ENCODE peak calls at places on chromosomes 12 and 14, in nine cellular contexts. One of them, this sample, is unnamed.

GRCh38 chr12:104620761-104621531 is 164.2 kb downstream of the CHST11 start:
- DNase-seq in ELF-1: no peak
- DNase-seq in stimulated activated CD4-positive, alpha-beta T cell treated with anti-CD3 and anti-CD28 coated beads, Interleukin-4, amount 100 ng/mL, for 48 hours: no peak
- DNase-seq in NCI-H2227 treated with DMSO at 0.1 percent for 48 hours: no peak
- DNase-seq in adrenal gland: no peak
- DNase-seq in substantia nigra: no peak
- DNase-seq in ELR: no peak
- DNase-seq in epithelial cell of esophagus: no peak
- DNase-seq in RWPE2: no peak
- DNase-seq in this sample: no peak

GRCh38 chr14:71566276-71566675 is 366.0 kb upstream of the RGS6 start:
- DNase-seq in stimulated activated CD4-positive, alpha-beta T cell treated with anti-CD3 and anti-CD28 coated beads, Interleukin-4, amount 100 ng/mL, for 48 hours: no peak
- DNase-seq in RWPE2: no peak
- DNase-seq in ELF-1: no peak
- DNase-seq in substantia nigra: no peak
- DNase-seq in NCI-H2227 treated with DMSO at 0.1 percent for 48 hours: no peak
- DNase-seq in adrenal gland: no peak
- DNase-seq in epithelial cell of esophagus: no peak
- DNase-seq in ELR: no peak
- DNase-seq in this sample: no peak

GRCh38 chr12:100656806-100657205 is 83.3 kb downstream of the GAS2L3 start:
- DNase-seq in adrenal gland: no peak
- DNase-seq in RWPE2: no peak
- DNase-seq in ELF-1: no peak
- DNase-seq in substantia nigra: no peak
- DNase-seq in epithelial cell of esophagus: no peak
- DNase-seq in stimulated activated CD4-positive, alpha-beta T cell treated with anti-CD3 and anti-CD28 coated beads, Interleukin-4, amount 100 ng/mL, for 48 hours: no peak
- DNase-seq in NCI-H2227 treated with DMSO at 0.1 percent for 48 hours: peak
- DNase-seq in ELR: no peak
- DNase-seq in this sample: peak

GRCh38 chr14:85293820-85294219 is 236.1 kb upstream of the FLRT2 start:
- DNase-seq in NCI-H2227 treated with DMSO at 0.1 percent for 48 hours: no peak
- DNase-seq in epithelial cell of esophagus: no peak
- DNase-seq in ELF-1: no peak
- DNase-seq in ELR: no peak
- DNase-seq in adrenal gland: no peak
- DNase-seq in RWPE2: no peak
- DNase-seq in substantia nigra: no peak
- DNase-seq in stimulated activated CD4-positive, alpha-beta T cell treated with anti-CD3 and anti-CD28 coated beads, Interleukin-4, amount 100 ng/mL, for 48 hours: no peak
- DNase-seq in this sample: no peak

GRCh38 chr12:124678421-124678893 is 111.0 kb upstream of the NCOR2 start:
- DNase-seq in ELF-1: no peak
- DNase-seq in NCI-H2227 treated with DMSO at 0.1 percent for 48 hours: no peak
- DNase-seq in substantia nigra: no peak
- DNase-seq in ELR: no peak
- DNase-seq in RWPE2: no peak
- DNase-seq in adrenal gland: peak
- DNase-seq in epithelial cell of esophagus: no peak
- DNase-seq in stimulated activated CD4-positive, alpha-beta T cell treated with anti-CD3 and anti-CD28 coated beads, Interleukin-4, amount 100 ng/mL, for 48 hours: no peak
- DNase-seq in this sample: no peak

GRCh38 chr12:132686831-132687210 is 321 bp downstream of the POLE start:
- DNase-seq in ELR: peak
- DNase-seq in substantia nigra: no peak
- DNase-seq in epithelial cell of esophagus: no peak
- DNase-seq in ELF-1: peak
- DNase-seq in stimulated activated CD4-positive, alpha-beta T cell treated with anti-CD3 and anti-CD28 coated beads, Interleukin-4, amount 100 ng/mL, for 48 hours: no peak
- DNase-seq in NCI-H2227 treated with DMSO at 0.1 percent for 48 hours: no peak
- DNase-seq in RWPE2: no peak
- DNase-seq in adrenal gland: no peak
- DNase-seq in this sample: no peak

GRCh38 chr12:122965356-122965755 is 907 bp downstream of the ABCB9 start:
- DNase-seq in substantia nigra: no peak
- DNase-seq in adrenal gland: no peak
- DNase-seq in stimulated activated CD4-positive, alpha-beta T cell treated with anti-CD3 and anti-CD28 coated beads, Interleukin-4, amount 100 ng/mL, for 48 hours: no peak
- DNase-seq in RWPE2: no peak
- DNase-seq in epithelial cell of esophagus: no peak
- DNase-seq in ELR: no peak
- DNase-seq in ELF-1: no peak
- DNase-seq in NCI-H2227 treated with DMSO at 0.1 percent for 48 hours: no peak
- DNase-seq in this sample: no peak

GRCh38 chr14:104299993-104300761 is 161.8 kb downstream of the KIF26A start:
- DNase-seq in epithelial cell of esophagus: no peak
- DNase-seq in substantia nigra: no peak
- DNase-seq in NCI-H2227 treated with DMSO at 0.1 percent for 48 hours: no peak
- DNase-seq in ELR: no peak
- DNase-seq in RWPE2: peak
- DNase-seq in ELF-1: no peak
- DNase-seq in adrenal gland: no peak
- DNase-seq in stimulated activated CD4-positive, alpha-beta T cell treated with anti-CD3 and anti-CD28 coated beads, Interleukin-4, amount 100 ng/mL, for 48 hours: no peak
- DNase-seq in this sample: no peak

GRCh38 chr14:61284001-61284400 is 2.9 kb upstream of the TMEM30B start:
- DNase-seq in ELF-1: no peak
- DNase-seq in stimulated activated CD4-positive, alpha-beta T cell treated with anti-CD3 and anti-CD28 coated beads, Interleukin-4, amount 100 ng/mL, for 48 hours: no peak
- DNase-seq in ELR: no peak
- DNase-seq in RWPE2: no peak
- DNase-seq in adrenal gland: no peak
- DNase-seq in epithelial cell of esophagus: no peak
- DNase-seq in substantia nigra: no peak
- DNase-seq in NCI-H2227 treated with DMSO at 0.1 percent for 48 hours: no peak
- DNase-seq in this sample: no peak

GRCh38 chr14:94923771-94924170 is 153.9 kb upstream of the GSC start:
- DNase-seq in ELF-1: no peak
- DNase-seq in stimulated activated CD4-positive, alpha-beta T cell treated with anti-CD3 and anti-CD28 coated beads, Interleukin-4, amount 100 ng/mL, for 48 hours: no peak
- DNase-seq in RWPE2: no peak
- DNase-seq in NCI-H2227 treated with DMSO at 0.1 percent for 48 hours: no peak
- DNase-seq in ELR: no peak
- DNase-seq in adrenal gland: no peak
- DNase-seq in substantia nigra: no peak
- DNase-seq in epithelial cell of esophagus: no peak
- DNase-seq in this sample: no peak

GRCh38 chr12:55996201-55996714 is 818 bp upstream of the SUOX start:
- DNase-seq in adrenal gland: peak
- DNase-seq in stimulated activated CD4-positive, alpha-beta T cell treated with anti-CD3 and anti-CD28 coated beads, Interleukin-4, amount 100 ng/mL, for 48 hours: peak
- DNase-seq in ELF-1: peak
- DNase-seq in substantia nigra: peak
- DNase-seq in epithelial cell of esophagus: peak
- DNase-seq in ELR: peak
- DNase-seq in NCI-H2227 treated with DMSO at 0.1 percent for 48 hours: peak
- DNase-seq in RWPE2: no peak
- DNase-seq in this sample: no peak

GRCh38 chr12:74043343-74043742 is 494.3 kb upstream of the ATXN7L3B start:
- DNase-seq in adrenal gland: no peak
- DNase-seq in RWPE2: no peak
- DNase-seq in stimulated activated CD4-positive, alpha-beta T cell treated with anti-CD3 and anti-CD28 coated beads, Interleukin-4, amount 100 ng/mL, for 48 hours: no peak
- DNase-seq in ELF-1: peak
- DNase-seq in NCI-H2227 treated with DMSO at 0.1 percent for 48 hours: no peak
- DNase-seq in ELR: peak
- DNase-seq in substantia nigra: no peak
- DNase-seq in epithelial cell of esophagus: peak
- DNase-seq in this sample: no peak

GRCh38 chr12:49842519-49843352 is at the start of gene BCDIN3D:
- DNase-seq in stimulated activated CD4-positive, alpha-beta T cell treated with anti-CD3 and anti-CD28 coated beads, Interleukin-4, amount 100 ng/mL, for 48 hours: peak
- DNase-seq in ELF-1: peak
- DNase-seq in ELR: peak
- DNase-seq in substantia nigra: peak
- DNase-seq in NCI-H2227 treated with DMSO at 0.1 percent for 48 hours: peak
- DNase-seq in epithelial cell of esophagus: peak
- DNase-seq in RWPE2: peak
- DNase-seq in adrenal gland: peak
- DNase-seq in this sample: peak

GRCh38 chr14:100864206-100864605 is 38.3 kb downstream of the MEG3 start:
- DNase-seq in substantia nigra: no peak
- DNase-seq in ELR: no peak
- DNase-seq in RWPE2: peak
- DNase-seq in NCI-H2227 treated with DMSO at 0.1 percent for 48 hours: no peak
- DNase-seq in epithelial cell of esophagus: no peak
- DNase-seq in ELF-1: no peak
- DNase-seq in stimulated activated CD4-positive, alpha-beta T cell treated with anti-CD3 and anti-CD28 coated beads, Interleukin-4, amount 100 ng/mL, for 48 hours: no peak
- DNase-seq in adrenal gland: no peak
- DNase-seq in this sample: no peak

GRCh38 chr12:12872139-12872933 is 19.0 kb upstream of the GPRC5A start:
- DNase-seq in NCI-H2227 treated with DMSO at 0.1 percent for 48 hours: no peak
- DNase-seq in adrenal gland: no peak
- DNase-seq in epithelial cell of esophagus: peak
- DNase-seq in ELF-1: peak
- DNase-seq in substantia nigra: no peak
- DNase-seq in ELR: peak
- DNase-seq in stimulated activated CD4-positive, alpha-beta T cell treated with anti-CD3 and anti-CD28 coated beads, Interleukin-4, amount 100 ng/mL, for 48 hours: no peak
- DNase-seq in RWPE2: peak
- DNase-seq in this sample: no peak

GRCh38 chr14:82872494-82872893 is 1338.8 kb upstream of the SEL1L start:
- DNase-seq in ELF-1: peak
- DNase-seq in ELR: no peak
- DNase-seq in stimulated activated CD4-positive, alpha-beta T cell treated with anti-CD3 and anti-CD28 coated beads, Interleukin-4, amount 100 ng/mL, for 48 hours: no peak
- DNase-seq in NCI-H2227 treated with DMSO at 0.1 percent for 48 hours: no peak
- DNase-seq in RWPE2: no peak
- DNase-seq in substantia nigra: no peak
- DNase-seq in adrenal gland: no peak
- DNase-seq in epithelial cell of esophagus: peak
- DNase-seq in this sample: no peak

GRCh38 chr12:10151621-10152020 is 20.3 kb downstream of the OLR1 start:
- DNase-seq in stimulated activated CD4-positive, alpha-beta T cell treated with anti-CD3 and anti-CD28 coated beads, Interleukin-4, amount 100 ng/mL, for 48 hours: no peak
- DNase-seq in adrenal gland: no peak
- DNase-seq in ELF-1: no peak
- DNase-seq in NCI-H2227 treated with DMSO at 0.1 percent for 48 hours: no peak
- DNase-seq in epithelial cell of esophagus: no peak
- DNase-seq in ELR: no peak
- DNase-seq in substantia nigra: no peak
- DNase-seq in RWPE2: no peak
- DNase-seq in this sample: no peak

GRCh38 chr12:103742349-103742784 is 98.7 kb downstream of the NT5DC3 start:
- DNase-seq in substantia nigra: no peak
- DNase-seq in ELR: peak
- DNase-seq in NCI-H2227 treated with DMSO at 0.1 percent for 48 hours: peak
- DNase-seq in RWPE2: no peak
- DNase-seq in ELF-1: no peak
- DNase-seq in adrenal gland: peak
- DNase-seq in epithelial cell of esophagus: peak
- DNase-seq in stimulated activated CD4-positive, alpha-beta T cell treated with anti-CD3 and anti-CD28 coated beads, Interleukin-4, amount 100 ng/mL, for 48 hours: no peak
- DNase-seq in this sample: no peak

GRCh38 chr14:24430143-24430681 is 458 bp downstream of the KHNYN start:
- DNase-seq in NCI-H2227 treated with DMSO at 0.1 percent for 48 hours: peak
- DNase-seq in epithelial cell of esophagus: peak
- DNase-seq in stimulated activated CD4-positive, alpha-beta T cell treated with anti-CD3 and anti-CD28 coated beads, Interleukin-4, amount 100 ng/mL, for 48 hours: peak
- DNase-seq in ELF-1: peak
- DNase-seq in RWPE2: no peak
- DNase-seq in substantia nigra: peak
- DNase-seq in ELR: peak
- DNase-seq in adrenal gland: peak
- DNase-seq in this sample: no peak

GRCh38 chr14:55926007-55926406 is 192.2 kb upstream of the PELI2 start:
- DNase-seq in ELF-1: no peak
- DNase-seq in ELR: no peak
- DNase-seq in stimulated activated CD4-positive, alpha-beta T cell treated with anti-CD3 and anti-CD28 coated beads, Interleukin-4, amount 100 ng/mL, for 48 hours: no peak
- DNase-seq in epithelial cell of esophagus: no peak
- DNase-seq in adrenal gland: peak
- DNase-seq in substantia nigra: no peak
- DNase-seq in NCI-H2227 treated with DMSO at 0.1 percent for 48 hours: no peak
- DNase-seq in RWPE2: no peak
- DNase-seq in this sample: no peak

GRCh38 chr14:99436247-99437180 is 44.1 kb downstream of the SETD3 start:
- DNase-seq in RWPE2: no peak
- DNase-seq in ELR: no peak
- DNase-seq in NCI-H2227 treated with DMSO at 0.1 percent for 48 hours: no peak
- DNase-seq in ELF-1: no peak
- DNase-seq in stimulated activated CD4-positive, alpha-beta T cell treated with anti-CD3 and anti-CD28 coated beads, Interleukin-4, amount 100 ng/mL, for 48 hours: no peak
- DNase-seq in epithelial cell of esophagus: no peak
- DNase-seq in adrenal gland: no peak
- DNase-seq in substantia nigra: no peak
- DNase-seq in this sample: no peak

GRCh38 chr14:64294672-64295413 is 672 bp upstream of the ESR2 start:
- DNase-seq in stimulated activated CD4-positive, alpha-beta T cell treated with anti-CD3 and anti-CD28 coated beads, Interleukin-4, amount 100 ng/mL, for 48 hours: peak
- DNase-seq in NCI-H2227 treated with DMSO at 0.1 percent for 48 hours: no peak
- DNase-seq in adrenal gland: peak
- DNase-seq in ELR: peak
- DNase-seq in substantia nigra: peak
- DNase-seq in RWPE2: peak
- DNase-seq in ELF-1: peak
- DNase-seq in epithelial cell of esophagus: peak
- DNase-seq in this sample: no peak

GRCh38 chr14:98133806-98134205 is 1138.2 kb downstream of the BCL11B start:
- DNase-seq in stimulated activated CD4-positive, alpha-beta T cell treated with anti-CD3 and anti-CD28 coated beads, Interleukin-4, amount 100 ng/mL, for 48 hours: no peak
- DNase-seq in ELF-1: no peak
- DNase-seq in RWPE2: no peak
- DNase-seq in substantia nigra: no peak
- DNase-seq in epithelial cell of esophagus: no peak
- DNase-seq in NCI-H2227 treated with DMSO at 0.1 percent for 48 hours: no peak
- DNase-seq in ELR: peak
- DNase-seq in adrenal gland: peak
- DNase-seq in this sample: no peak

GRCh38 chr14:91753501-91754128 is 21.7 kb upstream of the CATSPERB start:
- DNase-seq in ELR: no peak
- DNase-seq in RWPE2: no peak
- DNase-seq in adrenal gland: no peak
- DNase-seq in substantia nigra: no peak
- DNase-seq in NCI-H2227 treated with DMSO at 0.1 percent for 48 hours: no peak
- DNase-seq in ELF-1: no peak
- DNase-seq in stimulated activated CD4-positive, alpha-beta T cell treated with anti-CD3 and anti-CD28 coated beads, Interleukin-4, amount 100 ng/mL, for 48 hours: no peak
- DNase-seq in epithelial cell of esophagus: peak
- DNase-seq in this sample: no peak

GRCh38 chr12:44465139-44465538 is 411.0 kb downstream of the NELL2 start:
- DNase-seq in ELF-1: no peak
- DNase-seq in RWPE2: no peak
- DNase-seq in substantia nigra: no peak
- DNase-seq in NCI-H2227 treated with DMSO at 0.1 percent for 48 hours: no peak
- DNase-seq in epithelial cell of esophagus: no peak
- DNase-seq in ELR: peak
- DNase-seq in stimulated activated CD4-positive, alpha-beta T cell treated with anti-CD3 and anti-CD28 coated beads, Interleukin-4, amount 100 ng/mL, for 48 hours: no peak
- DNase-seq in adrenal gland: no peak
- DNase-seq in this sample: no peak

GRCh38 chr14:20455355-20456300 is 602 bp downstream of the APEX1 start:
- DNase-seq in RWPE2: no peak
- DNase-seq in NCI-H2227 treated with DMSO at 0.1 percent for 48 hours: peak
- DNase-seq in stimulated activated CD4-positive, alpha-beta T cell treated with anti-CD3 and anti-CD28 coated beads, Interleukin-4, amount 100 ng/mL, for 48 hours: no peak
- DNase-seq in epithelial cell of esophagus: peak
- DNase-seq in adrenal gland: peak
- DNase-seq in ELR: peak
- DNase-seq in substantia nigra: no peak
- DNase-seq in ELF-1: no peak
- DNase-seq in this sample: no peak

GRCh38 chr14:100132903-100133510 is 26.4 kb downstream of the DEGS2 start:
- DNase-seq in adrenal gland: no peak
- DNase-seq in epithelial cell of esophagus: no peak
- DNase-seq in ELF-1: no peak
- DNase-seq in NCI-H2227 treated with DMSO at 0.1 percent for 48 hours: no peak
- DNase-seq in substantia nigra: no peak
- DNase-seq in RWPE2: no peak
- DNase-seq in ELR: no peak
- DNase-seq in stimulated activated CD4-positive, alpha-beta T cell treated with anti-CD3 and anti-CD28 coated beads, Interleukin-4, amount 100 ng/mL, for 48 hours: no peak
- DNase-seq in this sample: no peak

GRCh38 chr12:130158775-130159100 is 3.5 kb upstream of the FZD10 start:
- DNase-seq in adrenal gland: no peak
- DNase-seq in ELF-1: no peak
- DNase-seq in stimulated activated CD4-positive, alpha-beta T cell treated with anti-CD3 and anti-CD28 coated beads, Interleukin-4, amount 100 ng/mL, for 48 hours: no peak
- DNase-seq in NCI-H2227 treated with DMSO at 0.1 percent for 48 hours: no peak
- DNase-seq in substantia nigra: no peak
- DNase-seq in RWPE2: no peak
- DNase-seq in ELR: no peak
- DNase-seq in epithelial cell of esophagus: no peak
- DNase-seq in this sample: no peak

GRCh38 chr14:97298775-97299174 is 501.6 kb downstream of the VRK1 start:
- DNase-seq in NCI-H2227 treated with DMSO at 0.1 percent for 48 hours: no peak
- DNase-seq in stimulated activated CD4-positive, alpha-beta T cell treated with anti-CD3 and anti-CD28 coated beads, Interleukin-4, amount 100 ng/mL, for 48 hours: no peak
- DNase-seq in epithelial cell of esophagus: no peak
- DNase-seq in adrenal gland: no peak
- DNase-seq in ELR: no peak
- DNase-seq in RWPE2: no peak
- DNase-seq in ELF-1: no peak
- DNase-seq in substantia nigra: no peak
- DNase-seq in this sample: no peak

GRCh38 chr12:1830981-1831930 is 10.9 kb downstream of the LRTM2 start:
- DNase-seq in RWPE2: peak
- DNase-seq in adrenal gland: peak
- DNase-seq in ELF-1: peak
- DNase-seq in NCI-H2227 treated with DMSO at 0.1 percent for 48 hours: no peak
- DNase-seq in substantia nigra: no peak
- DNase-seq in ELR: peak
- DNase-seq in epithelial cell of esophagus: peak
- DNase-seq in stimulated activated CD4-positive, alpha-beta T cell treated with anti-CD3 and anti-CD28 coated beads, Interleukin-4, amount 100 ng/mL, for 48 hours: peak
- DNase-seq in this sample: no peak

GRCh38 chr14:76917158-76917596 is 91.0 kb downstream of the LRRC74A start:
- DNase-seq in stimulated activated CD4-positive, alpha-beta T cell treated with anti-CD3 and anti-CD28 coated beads, Interleukin-4, amount 100 ng/mL, for 48 hours: no peak
- DNase-seq in epithelial cell of esophagus: peak
- DNase-seq in NCI-H2227 treated with DMSO at 0.1 percent for 48 hours: peak
- DNase-seq in substantia nigra: no peak
- DNase-seq in ELF-1: peak
- DNase-seq in ELR: peak
- DNase-seq in RWPE2: no peak
- DNase-seq in adrenal gland: peak
- DNase-seq in this sample: no peak